ENCODE peak calls at places on chromosomes 1 and 21, in ten cellular contexts. One of them, this sample, is unnamed.

GRCh38 chr1:58572691-58573090 is 4.4 kb downstream of the TACSTD2 start:
- DNase-seq in thoracic aorta: no peak
- DNase-seq in ovary: no peak
- DNase-seq in fibroblast of lung: no peak
- DNase-seq in LNCaP clone FGC: no peak
- DNase-seq in esophagus squamous epithelium: no peak
- DNase-seq in cardiac muscle cell: no peak
- DNase-seq in PC-9: peak
- DNase-seq in bronchial epithelial cell: peak
- DNase-seq in tibial nerve: no peak
- DNase-seq in this sample: no peak

GRCh38 chr1:153343811-153344717 is 4.6 kb downstream of the PGLYRP4 start:
- DNase-seq in thoracic aorta: no peak
- DNase-seq in ovary: no peak
- DNase-seq in fibroblast of lung: no peak
- DNase-seq in LNCaP clone FGC: no peak
- DNase-seq in esophagus squamous epithelium: no peak
- DNase-seq in cardiac muscle cell: no peak
- DNase-seq in PC-9: no peak
- DNase-seq in bronchial epithelial cell: no peak
- DNase-seq in tibial nerve: no peak
- DNase-seq in this sample: no peak

GRCh38 chr1:225769687-225770086 is 7.9 kb upstream of the SRP9 start:
- DNase-seq in thoracic aorta: no peak
- DNase-seq in ovary: no peak
- DNase-seq in fibroblast of lung: no peak
- DNase-seq in LNCaP clone FGC: no peak
- DNase-seq in esophagus squamous epithelium: no peak
- DNase-seq in cardiac muscle cell: no peak
- DNase-seq in PC-9: no peak
- DNase-seq in bronchial epithelial cell: no peak
- DNase-seq in tibial nerve: no peak
- DNase-seq in this sample: no peak

GRCh38 chr21:26965567-26966359 is 1.1 kb downstream of the ADAMTS5 start:
- DNase-seq in thoracic aorta: no peak
- DNase-seq in ovary: peak
- DNase-seq in fibroblast of lung: peak
- DNase-seq in LNCaP clone FGC: no peak
- DNase-seq in esophagus squamous epithelium: no peak
- DNase-seq in cardiac muscle cell: peak
- DNase-seq in PC-9: no peak
- DNase-seq in bronchial epithelial cell: no peak
- DNase-seq in tibial nerve: no peak
- DNase-seq in this sample: no peak

GRCh38 chr21:39924577-39925308 is 57.5 kb downstream of the PCP4 start:
- DNase-seq in thoracic aorta: no peak
- DNase-seq in ovary: no peak
- DNase-seq in fibroblast of lung: no peak
- DNase-seq in LNCaP clone FGC: no peak
- DNase-seq in esophagus squamous epithelium: no peak
- DNase-seq in cardiac muscle cell: no peak
- DNase-seq in PC-9: no peak
- DNase-seq in bronchial epithelial cell: no peak
- DNase-seq in tibial nerve: no peak
- DNase-seq in this sample: no peak

GRCh38 chr1:236795757-236796719 is 946 bp downstream of the MTR start:
- DNase-seq in thoracic aorta: no peak
- DNase-seq in ovary: no peak
- DNase-seq in fibroblast of lung: peak
- DNase-seq in LNCaP clone FGC: no peak
- DNase-seq in esophagus squamous epithelium: no peak
- DNase-seq in cardiac muscle cell: peak
- DNase-seq in PC-9: peak
- DNase-seq in bronchial epithelial cell: peak
- DNase-seq in tibial nerve: no peak
- DNase-seq in this sample: no peak

GRCh38 chr1:167118188-167118587 is 24.3 kb downstream of the STYXL2 start:
- DNase-seq in thoracic aorta: no peak
- DNase-seq in ovary: no peak
- DNase-seq in fibroblast of lung: no peak
- DNase-seq in LNCaP clone FGC: no peak
- DNase-seq in esophagus squamous epithelium: no peak
- DNase-seq in cardiac muscle cell: no peak
- DNase-seq in PC-9: no peak
- DNase-seq in bronchial epithelial cell: no peak
- DNase-seq in tibial nerve: no peak
- DNase-seq in this sample: no peak

GRCh38 chr1:5915587-5916571 is 76.3 kb downstream of the NPHP4 start:
- DNase-seq in thoracic aorta: no peak
- DNase-seq in ovary: peak
- DNase-seq in fibroblast of lung: peak
- DNase-seq in LNCaP clone FGC: no peak
- DNase-seq in esophagus squamous epithelium: no peak
- DNase-seq in cardiac muscle cell: peak
- DNase-seq in PC-9: no peak
- DNase-seq in bronchial epithelial cell: peak
- DNase-seq in tibial nerve: no peak
- DNase-seq in this sample: peak

GRCh38 chr1:32538887-32539583 is at the start of gene ZBTB8A:
- DNase-seq in thoracic aorta: peak
- DNase-seq in ovary: peak
- DNase-seq in fibroblast of lung: peak
- DNase-seq in LNCaP clone FGC: peak
- DNase-seq in esophagus squamous epithelium: no peak
- DNase-seq in cardiac muscle cell: peak
- DNase-seq in PC-9: peak
- DNase-seq in bronchial epithelial cell: peak
- DNase-seq in tibial nerve: no peak
- DNase-seq in this sample: no peak

GRCh38 chr1:40251456-40251855 is 3.7 kb downstream of the TMCO2 start:
- DNase-seq in thoracic aorta: no peak
- DNase-seq in ovary: no peak
- DNase-seq in fibroblast of lung: no peak
- DNase-seq in LNCaP clone FGC: no peak
- DNase-seq in esophagus squamous epithelium: no peak
- DNase-seq in cardiac muscle cell: no peak
- DNase-seq in PC-9: no peak
- DNase-seq in bronchial epithelial cell: no peak
- DNase-seq in tibial nerve: no peak
- DNase-seq in this sample: no peak

GRCh38 chr21:45951676-45952075 is 29.9 kb upstream of the COL6A1 start:
- DNase-seq in thoracic aorta: no peak
- DNase-seq in ovary: no peak
- DNase-seq in fibroblast of lung: no peak
- DNase-seq in LNCaP clone FGC: no peak
- DNase-seq in esophagus squamous epithelium: no peak
- DNase-seq in cardiac muscle cell: no peak
- DNase-seq in PC-9: no peak
- DNase-seq in bronchial epithelial cell: no peak
- DNase-seq in tibial nerve: no peak
- DNase-seq in this sample: no peak

GRCh38 chr1:220887202-220887867 is 8.1 kb downstream of the HLX start:
- DNase-seq in thoracic aorta: no peak
- DNase-seq in ovary: no peak
- DNase-seq in fibroblast of lung: no peak
- DNase-seq in LNCaP clone FGC: no peak
- DNase-seq in esophagus squamous epithelium: no peak
- DNase-seq in cardiac muscle cell: peak
- DNase-seq in PC-9: no peak
- DNase-seq in bronchial epithelial cell: no peak
- DNase-seq in tibial nerve: no peak
- DNase-seq in this sample: no peak

GRCh38 chr1:161676958-161677689 is 14.2 kb downstream of the FCGR2B start:
- DNase-seq in thoracic aorta: no peak
- DNase-seq in ovary: no peak
- DNase-seq in fibroblast of lung: no peak
- DNase-seq in LNCaP clone FGC: no peak
- DNase-seq in esophagus squamous epithelium: no peak
- DNase-seq in cardiac muscle cell: no peak
- DNase-seq in PC-9: no peak
- DNase-seq in bronchial epithelial cell: no peak
- DNase-seq in tibial nerve: no peak
- DNase-seq in this sample: no peak

GRCh38 chr21:28781602-28782274 is 210.9 kb downstream of the LTN1 start:
- DNase-seq in thoracic aorta: no peak
- DNase-seq in ovary: no peak
- DNase-seq in fibroblast of lung: no peak
- DNase-seq in LNCaP clone FGC: no peak
- DNase-seq in esophagus squamous epithelium: no peak
- DNase-seq in cardiac muscle cell: peak
- DNase-seq in PC-9: no peak
- DNase-seq in bronchial epithelial cell: peak
- DNase-seq in tibial nerve: no peak
- DNase-seq in this sample: no peak

GRCh38 chr1:186375152-186375928 is at the start of the genes ODR4 and TPR:
- DNase-seq in thoracic aorta: peak
- DNase-seq in ovary: peak
- DNase-seq in fibroblast of lung: peak
- DNase-seq in LNCaP clone FGC: peak
- DNase-seq in esophagus squamous epithelium: peak
- DNase-seq in cardiac muscle cell: peak
- DNase-seq in PC-9: peak
- DNase-seq in bronchial epithelial cell: peak
- DNase-seq in tibial nerve: peak
- DNase-seq in this sample: peak

GRCh38 chr21:45138199-45139002 is 64.0 kb downstream of the ADARB1 start:
- DNase-seq in thoracic aorta: peak
- DNase-seq in ovary: no peak
- DNase-seq in fibroblast of lung: peak
- DNase-seq in LNCaP clone FGC: no peak
- DNase-seq in esophagus squamous epithelium: no peak
- DNase-seq in cardiac muscle cell: peak
- DNase-seq in PC-9: no peak
- DNase-seq in bronchial epithelial cell: peak
- DNase-seq in tibial nerve: peak
- DNase-seq in this sample: no peak

GRCh38 chr1:77412069-77412793 is 130.4 kb downstream of the AK5 start:
- DNase-seq in thoracic aorta: no peak
- DNase-seq in ovary: no peak
- DNase-seq in fibroblast of lung: peak
- DNase-seq in LNCaP clone FGC: peak
- DNase-seq in esophagus squamous epithelium: no peak
- DNase-seq in cardiac muscle cell: no peak
- DNase-seq in PC-9: peak
- DNase-seq in bronchial epithelial cell: peak
- DNase-seq in tibial nerve: no peak
- DNase-seq in this sample: no peak

GRCh38 chr1:112743174-112744018 is 28.3 kb upstream of the PPM1J start:
- DNase-seq in thoracic aorta: no peak
- DNase-seq in ovary: no peak
- DNase-seq in fibroblast of lung: peak
- DNase-seq in LNCaP clone FGC: no peak
- DNase-seq in esophagus squamous epithelium: no peak
- DNase-seq in cardiac muscle cell: no peak
- DNase-seq in PC-9: no peak
- DNase-seq in bronchial epithelial cell: peak
- DNase-seq in tibial nerve: no peak
- DNase-seq in this sample: no peak
- H3K4me3 ChIP-seq in thoracic aorta: peak
- H3K4me3 ChIP-seq in ovary: no peak
- H3K4me3 ChIP-seq in fibroblast of lung: peak
- H3K4me3 ChIP-seq in LNCaP clone FGC: no peak
- H3K4me3 ChIP-seq in esophagus squamous epithelium: peak
- H3K4me3 ChIP-seq in cardiac muscle cell: no peak
- H3K4me3 ChIP-seq in PC-9: no peak
- H3K4me3 ChIP-seq in bronchial epithelial cell: peak
- H3K4me3 ChIP-seq in tibial nerve: peak
- H3K4me3 ChIP-seq in this sample: peak

DNA sequence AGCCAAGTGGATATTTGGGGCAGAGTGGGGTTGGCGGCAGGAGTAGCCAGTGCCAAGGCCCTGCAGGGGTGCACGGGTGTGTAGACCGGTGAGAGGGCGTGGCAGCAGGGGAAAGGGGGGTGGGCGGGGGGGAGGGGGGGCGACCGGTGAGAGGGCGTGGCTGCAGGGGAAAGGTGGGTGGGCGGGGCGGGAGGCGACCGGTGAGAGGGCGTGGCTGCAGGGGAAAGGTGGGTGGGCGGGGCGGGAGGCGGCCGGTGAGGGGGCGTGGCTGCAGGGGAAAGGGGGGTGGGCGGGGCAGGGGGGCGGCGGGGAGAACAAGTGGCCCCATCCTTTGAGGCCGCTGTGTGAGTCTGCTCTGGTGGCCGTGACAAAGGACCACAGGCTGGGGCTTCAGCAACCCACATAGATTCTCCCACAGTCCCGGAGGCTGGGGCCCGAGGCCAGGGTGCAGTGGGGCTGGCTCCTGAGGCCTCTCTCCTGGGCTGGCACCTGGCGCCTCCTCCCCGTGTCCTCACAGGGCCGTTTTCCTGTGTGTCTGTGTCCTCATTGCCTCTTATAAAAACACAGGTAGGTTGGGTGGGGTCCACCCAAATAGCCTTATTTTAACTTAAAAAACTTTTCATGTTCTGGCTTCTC is 25.8 kb downstream of the RRP1 start:
- DNase-seq in thoracic aorta: no peak
- DNase-seq in ovary: no peak
- DNase-seq in fibroblast of lung: no peak
- DNase-seq in LNCaP clone FGC: no peak
- DNase-seq in esophagus squamous epithelium: no peak
- DNase-seq in cardiac muscle cell: no peak
- DNase-seq in PC-9: no peak
- DNase-seq in bronchial epithelial cell: no peak
- DNase-seq in tibial nerve: no peak
- DNase-seq in this sample: no peak
- H3K4me3 ChIP-seq in thoracic aorta: no peak
- H3K4me3 ChIP-seq in ovary: no peak
- H3K4me3 ChIP-seq in fibroblast of lung: no peak
- H3K4me3 ChIP-seq in LNCaP clone FGC: no peak
- H3K4me3 ChIP-seq in esophagus squamous epithelium: no peak
- H3K4me3 ChIP-seq in cardiac muscle cell: no peak
- H3K4me3 ChIP-seq in PC-9: no peak
- H3K4me3 ChIP-seq in bronchial epithelial cell: no peak
- H3K4me3 ChIP-seq in tibial nerve: no peak
- H3K4me3 ChIP-seq in this sample: no peak

DNA sequence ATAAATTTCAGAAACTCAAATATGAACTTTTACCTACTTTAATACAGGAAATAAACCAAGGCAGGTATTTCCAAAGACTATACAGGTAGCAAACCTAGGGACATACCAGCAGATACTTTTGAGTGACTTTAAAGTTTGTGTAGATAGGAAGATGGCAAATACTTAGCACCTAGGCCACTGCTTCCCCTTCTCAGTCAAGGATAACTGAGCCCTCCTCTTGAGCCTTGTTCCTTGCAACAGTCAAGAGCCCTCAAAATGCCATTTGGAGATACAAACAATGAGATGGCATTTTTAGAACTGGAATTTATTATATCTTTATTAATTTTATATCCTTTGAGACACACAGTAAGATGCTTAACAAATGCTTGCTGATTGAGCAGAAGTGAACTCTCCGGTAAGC is 65.9 kb downstream of the LPGAT1 start:
- DNase-seq in thoracic aorta: no peak
- DNase-seq in ovary: no peak
- DNase-seq in fibroblast of lung: no peak
- DNase-seq in LNCaP clone FGC: no peak
- DNase-seq in esophagus squamous epithelium: no peak
- DNase-seq in cardiac muscle cell: no peak
- DNase-seq in PC-9: no peak
- DNase-seq in bronchial epithelial cell: no peak
- DNase-seq in tibial nerve: no peak
- DNase-seq in this sample: no peak
- H3K4me3 ChIP-seq in thoracic aorta: no peak
- H3K4me3 ChIP-seq in ovary: no peak
- H3K4me3 ChIP-seq in fibroblast of lung: no peak
- H3K4me3 ChIP-seq in LNCaP clone FGC: no peak
- H3K4me3 ChIP-seq in esophagus squamous epithelium: no peak
- H3K4me3 ChIP-seq in cardiac muscle cell: no peak
- H3K4me3 ChIP-seq in PC-9: no peak
- H3K4me3 ChIP-seq in bronchial epithelial cell: no peak
- H3K4me3 ChIP-seq in tibial nerve: no peak
- H3K4me3 ChIP-seq in this sample: no peak

GRCh38 chr1:175208773-175209492 is 16.4 kb upstream of the KIAA0040 start:
- DNase-seq in thoracic aorta: no peak
- DNase-seq in ovary: no peak
- DNase-seq in fibroblast of lung: no peak
- DNase-seq in LNCaP clone FGC: no peak
- DNase-seq in esophagus squamous epithelium: no peak
- DNase-seq in cardiac muscle cell: no peak
- DNase-seq in PC-9: no peak
- DNase-seq in bronchial epithelial cell: no peak
- DNase-seq in tibial nerve: no peak
- DNase-seq in this sample: no peak
- H3K4me3 ChIP-seq in thoracic aorta: no peak
- H3K4me3 ChIP-seq in ovary: no peak
- H3K4me3 ChIP-seq in fibroblast of lung: no peak
- H3K4me3 ChIP-seq in LNCaP clone FGC: no peak
- H3K4me3 ChIP-seq in esophagus squamous epithelium: no peak
- H3K4me3 ChIP-seq in cardiac muscle cell: no peak
- H3K4me3 ChIP-seq in PC-9: no peak
- H3K4me3 ChIP-seq in bronchial epithelial cell: no peak
- H3K4me3 ChIP-seq in tibial nerve: no peak
- H3K4me3 ChIP-seq in this sample: no peak